ENCODE peak calls at places on chromosomes 7 and 10, in eight cellular contexts. L, H, X, N, V, M, A and O are unnamed samples.

GRCh38 chr7:3063016-3063753 is 19.5 kb upstream of the CARD11 start:
- DNase-seq in N (no peak), X (no peak), A (no peak), V (no peak), M (peak; percentile 29), L (no peak), H (no peak), O (no peak)

GRCh38 chr10:6669269-6669859 is 89.3 kb upstream of the PRKCQ start:
- DNase-seq in A (peak; percentile 43), X (no peak), N (peak; percentile 26), H (no peak), V (no peak), M (no peak), L (peak; percentile 68), O (no peak)

GRCh38 chr10:101000602-101000991 is 989 bp downstream of the LZTS2 start:
- DNase-seq in H (no peak), A (no peak), N (no peak), V (no peak), X (no peak), M (peak; percentile 25), L (peak; percentile 38), O (no peak)

GRCh38 chr7:98807306-98807880 is 62.4 kb downstream of the TMEM130 start:
- DNase-seq in L (no peak), H (no peak), N (no peak), M (no peak), A (peak; percentile 50), X (no peak), V (no peak), O (no peak)

GRCh38 chr7:137962875-137963507 is 38.9 kb downstream of the CREB3L2 start:
- DNase-seq in H (no peak), M (no peak), X (no peak), N (peak; percentile 96), A (no peak), V (no peak), L (no peak), O (no peak)

GRCh38 chr7:26681819-26682418 is 182.5 kb downstream of the SKAP2 start:
- DNase-seq in N (peak; percentile 18), A (peak; percentile 8), M (no peak), L (peak; percentile 47), V (no peak), H (no peak), X (no peak), O (no peak)

GRCh38 chr10:91190876-91191580 is 29.4 kb upstream of the PCGF5 start:
- DNase-seq in N (no peak), A (peak; percentile 53), L (peak; percentile 83), X (no peak), M (no peak), V (no peak), H (no peak), O (no peak)

GRCh38 chr7:31000161-31000693 is 36.5 kb downstream of the GHRHR start:
- DNase-seq in X (no peak), L (no peak), M (no peak), H (no peak), N (no peak), V (no peak), A (no peak), O (no peak)

GRCh38 chr10:86372785-86373239 is 6.2 kb upstream of the GRID1 start:
- DNase-seq in H (no peak), L (no peak), N (no peak), V (no peak), A (no peak), M (no peak), X (no peak), O (peak; percentile 21)

GRCh38 chr7:93882481-93882880 is 8.1 kb downstream of the TFPI2 start:
- DNase-seq in V (no peak), X (no peak), N (no peak), A (no peak), L (no peak), M (no peak), H (no peak), O (no peak)

GRCh38 chr10:73968101-73968515 is 29.8 kb upstream of the VCL start:
- DNase-seq in M (no peak), V (no peak), H (no peak), N (no peak), A (peak; percentile 53), L (peak; percentile 30), X (no peak), O (no peak)

GRCh38 chr7:141586878-141587277 is 35.7 kb downstream of the AGK start:
- DNase-seq in H (no peak), A (no peak), M (no peak), L (no peak), N (no peak), V (no peak), X (no peak), O (no peak)

GRCh38 chr7:141588912-141589311 is 37.7 kb downstream of the AGK start:
- DNase-seq in N (no peak), V (no peak), X (no peak), H (no peak), L (no peak), M (no peak), A (no peak), O (no peak)

GRCh38 chr7:141587304-141587703 is 36.1 kb downstream of the AGK start:
- DNase-seq in M (no peak), X (no peak), L (no peak), H (no peak), N (no peak), V (no peak), A (no peak), O (no peak)

GRCh38 chr7:141585592-141586510 is 34.6 kb downstream of the AGK start:
- DNase-seq in H (no peak), L (peak; percentile 90), M (no peak), V (no peak), X (no peak), N (no peak), A (peak; percentile 99), O (no peak)

DNA sequence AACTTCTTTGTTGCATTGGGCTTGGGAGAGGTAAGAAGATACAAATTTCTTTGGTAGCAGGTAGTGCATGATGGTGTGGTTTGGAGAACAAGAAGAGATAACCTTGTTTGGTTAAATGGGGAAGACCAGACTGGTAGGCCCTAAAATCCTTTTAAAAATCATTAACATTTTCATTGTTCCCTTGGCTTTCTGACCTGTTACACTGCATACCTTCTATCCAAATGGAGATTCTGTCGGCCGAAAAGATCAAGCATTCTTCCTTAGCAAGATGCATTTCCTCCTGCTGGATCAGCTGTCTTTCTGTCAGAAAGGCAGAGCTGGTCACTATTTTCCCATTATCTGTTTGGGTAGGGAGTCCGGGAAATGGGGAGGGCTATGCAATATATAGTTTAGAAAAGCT is 33.7 kb downstream of the AGK start:
- DNase-seq in A (no peak), V (no peak), H (no peak), N (no peak), L (no peak), X (no peak), M (no peak), O (no peak)
- H3K4me3 ChIP-seq in A (no peak overlapping the region), V (no peak overlapping the region), H (no peak overlapping the region), N (no peak overlapping the region), L (no peak overlapping the region), X (no peak overlapping the region), M (no peak overlapping the region), O (no peak overlapping the region)

DNA sequence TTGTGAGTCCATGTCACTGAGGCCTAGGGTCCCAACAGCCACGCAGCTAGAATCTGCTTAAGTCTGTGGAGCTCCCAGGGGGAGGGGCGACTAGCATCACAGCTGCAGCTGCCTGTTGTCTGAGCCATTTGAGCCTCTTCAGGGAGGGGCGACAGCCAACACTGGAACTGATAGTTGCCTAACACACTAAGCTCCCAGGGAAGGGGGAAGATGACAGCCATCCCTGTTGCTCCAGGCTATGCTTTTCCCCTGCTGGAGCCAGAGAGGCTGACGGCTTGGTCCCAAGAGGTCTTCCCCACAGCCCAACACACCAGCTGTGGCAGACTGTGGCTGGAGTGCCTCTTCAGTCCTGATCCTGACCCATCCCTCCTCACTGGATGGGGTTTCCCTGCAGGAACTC is 817.5 kb downstream of the NXPH1 start:
- DNase-seq in A (no peak), L (no peak), M (no peak), H (no peak), N (no peak), X (no peak), V (no peak), O (no peak)
- H3K4me3 ChIP-seq in A (no peak overlapping the region), L (no peak overlapping the region), M (no peak overlapping the region), H (no peak overlapping the region), N (no peak overlapping the region), X (no peak overlapping the region), V (no peak overlapping the region), O (no peak overlapping the region)

DNA sequence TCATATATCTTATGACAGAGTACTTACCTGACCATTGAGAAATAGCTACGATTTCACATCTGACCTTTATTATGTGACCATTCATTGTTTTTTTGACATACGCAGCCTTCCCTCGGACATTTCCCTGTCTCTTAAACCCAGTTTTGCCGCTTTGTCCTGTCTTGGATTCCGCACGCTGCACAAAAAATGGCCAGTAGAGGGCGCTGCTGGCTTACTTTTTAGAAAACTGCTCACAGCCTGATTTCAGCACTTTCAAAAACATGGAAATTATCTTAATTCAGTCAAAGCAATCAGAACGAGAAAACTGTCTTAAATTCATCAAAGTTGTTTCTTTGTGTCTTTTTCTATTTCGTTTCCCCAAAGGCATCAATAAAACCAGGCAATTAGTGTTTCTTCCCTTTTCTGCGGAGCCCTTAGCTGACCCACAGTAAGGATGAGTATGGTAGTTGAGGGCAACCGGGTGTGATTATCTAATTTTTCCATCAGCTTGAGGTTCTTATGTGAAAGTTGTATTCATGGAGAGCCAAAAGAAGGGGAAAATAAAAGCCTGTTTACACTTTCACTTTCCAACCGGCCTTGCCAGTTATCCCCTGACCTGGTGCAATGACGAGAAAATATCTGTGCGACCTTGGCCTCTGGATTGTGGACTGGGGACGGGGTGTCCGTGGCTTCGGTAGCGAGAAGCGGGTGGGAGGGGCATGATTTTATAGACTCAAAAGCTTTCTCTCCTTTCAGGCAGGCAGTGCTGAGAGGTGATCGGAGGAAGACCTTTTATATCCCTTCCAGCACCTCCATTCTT is 144.4 kb downstream of the DYNC1I1 start:
- DNase-seq in A (peak; percentile 37), V (peak; percentile 68), X (no peak), M (peak; percentile 79), L (peak; percentile 72), N (peak; percentile 68), H (peak; percentile 92), O (peak; percentile 82)
- H3K4me3 ChIP-seq in A (peak overlapping the region; percentile 55), V (no peak overlapping the region), X (no peak overlapping the region), M (peak overlapping the region; percentile 10), L (peak overlapping the region; percentile 59), N (no peak overlapping the region), H (no peak overlapping the region), O (peak overlapping the region; percentile 17)

GRCh38 chr10:43078986-43079273 is 2.1 kb downstream of the RET start:
- DNase-seq in A (no peak), X (no peak), V (no peak), M (peak; percentile 13), N (peak; percentile 76), H (no peak), L (peak; percentile 35), O (peak; percentile 46)

GRCh38 chr10:43078175-43078985 is 1.5 kb downstream of the RET start:
- DNase-seq in X (no peak), L (no peak), A (no peak), V (no peak), N (no peak), M (no peak), H (no peak), O (no peak)

GRCh38 chr10:43082087-43082486 is 5.2 kb downstream of the RET start:
- DNase-seq in A (no peak), L (no peak), H (no peak), N (no peak), M (no peak), V (no peak), X (no peak), O (no peak)

GRCh38 chr10:43077421-43078171 is 727 bp downstream of the RET start:
- DNase-seq in L (peak; percentile 16), V (no peak), M (no peak), N (no peak), A (no peak), H (no peak), X (no peak), O (no peak)

GRCh38 chr10:43079823-43080222 is 3.0 kb downstream of the RET start:
- DNase-seq in H (no peak), V (no peak), X (no peak), L (no peak), A (no peak), M (no peak), N (no peak), O (no peak)
- H3K4me3 ChIP-seq in H (no peak overlapping the region), V (no peak overlapping the region), X (no peak overlapping the region), L (no peak overlapping the region), A (no peak overlapping the region), M (no peak overlapping the region), N (no peak overlapping the region), O (no peak overlapping the region)